ENCODE peak calls at places on chromosomes 13 and 19, in seven cellular contexts. N is T-helper 9 cell, I is T-helper 17 cell, H is dermis microvascular lymphatic vessel endothelial cell, G is Peyer's patch, L is NCI-H1694, W is coronary artery. C is an unnamed sample.

GRCh38 chr13:75550159-75550567 is 572 bp downstream of the UCHL3 start:
- DNase-seq in I (no peak), G (peak; percentile 54), N (no peak), L (no peak), H (peak; percentile 85), W (no peak), C (peak; percentile 36)

GRCh38 chr13:111937763-111938375 is 129.1 kb upstream of the SOX1 start:
- DNase-seq in G (no peak), L (no peak), H (no peak), N (no peak), I (no peak), W (no peak), C (peak; percentile 36)

GRCh38 chr19:55958356-55958755 is 10.7 kb downstream of the NLRP8 start:
- DNase-seq in L (no peak), G (no peak), W (no peak), N (no peak), H (no peak), I (no peak), C (no peak)

GRCh38 chr13:30713133-30713532 is 22.2 kb upstream of the ALOX5AP start:
- DNase-seq in W (peak; percentile 73), N (no peak), L (no peak), G (peak; percentile 52), H (peak; percentile 39), I (no peak), C (no peak)

GRCh38 chr19:54959840-54960239 is 6.3 kb upstream of the NLRP2 start:
- DNase-seq in L (no peak), N (no peak), W (no peak), G (no peak), H (no peak), I (no peak), C (no peak)

GRCh38 chr19:39919976-39920375 is 14.5 kb downstream of the FCGBP start:
- DNase-seq in N (no peak), L (no peak), I (no peak), H (no peak), G (peak; percentile 37), W (no peak), C (no peak)

GRCh38 chr13:83895994-83896580 is 13.8 kb upstream of the SLITRK1 start:
- DNase-seq in N (no peak), L (no peak), H (no peak), W (no peak), G (no peak), I (no peak), C (no peak)

GRCh38 chr13:72384879-72385278 is 342.6 kb downstream of the MZT1 start:
- DNase-seq in W (no peak), I (no peak), G (no peak), L (no peak), N (no peak), H (no peak), C (no peak)

GRCh38 chr13:105679832-105680231 is 855.6 kb downstream of the EFNB2 start:
- DNase-seq in W (no peak), G (peak; percentile 49), I (no peak), L (no peak), H (no peak), N (no peak), C (no peak)

GRCh38 chr19:31883299-31883990 is 462.0 kb upstream of the ZNF507 start:
- DNase-seq in N (no peak), L (no peak), I (no peak), W (no peak), G (no peak), H (no peak), C (no peak)

C was measured in NCI-H524.